ENCODE peak calls at places on chromosomes 16 and 17, in six cellular contexts. W is BE2C, Q is endothelial cell, T is AG09309, G is Caco-2, M is fibroblast of lung. B is an unnamed sample.

GRCh38 chr16:81486555-81487061 is 42.0 kb downstream of the CMIP start:
- DNase-seq in W (no peak), Q (no peak), T (peak), G (no peak), M (peak), B (no peak)

GRCh38 chr17:32976131-32976530 is 15.5 kb upstream of the SPACA3 start:
- DNase-seq in W (no peak), Q (no peak), T (no peak), G (no peak), M (no peak), B (no peak)

GRCh38 chr16:47057631-47057996 is 84.1 kb upstream of the DNAJA2 start:
- DNase-seq in W (no peak), Q (no peak), T (no peak), G (no peak), M (no peak), B (no peak)

GRCh38 chr17:75411328-75412067 is 6.0 kb upstream of the GRB2 start:
- DNase-seq in W (no peak), Q (no peak), T (no peak), G (no peak), M (no peak), B (peak)

GRCh38 chr16:89095401-89095974 is 1.8 kb downstream of the ACSF3 start:
- DNase-seq in W (no peak), Q (no peak), T (no peak), G (no peak), M (no peak), B (peak)

GRCh38 chr17:59846391-59847165 is 46.2 kb downstream of the TUBD1 start:
- DNase-seq in W (no peak), Q (no peak), T (no peak), G (peak), M (peak), B (peak)

GRCh38 chr17:41538565-41538991 is 10.5 kb upstream of the KRT19 start:
- DNase-seq in W (no peak), Q (no peak), T (no peak), G (peak), M (peak), B (no peak)

GRCh38 chr16:86458457-86458777 is 51.9 kb upstream of the FOXF1 start:
- DNase-seq in W (no peak), Q (no peak), T (no peak), G (no peak), M (no peak), B (no peak)

GRCh38 chr16:9123871-9124270 is 32.4 kb downstream of the HAPSTR1 start:
- DNase-seq in W (no peak), Q (no peak), T (no peak), G (no peak), M (peak), B (peak)

GRCh38 chr16:12079411-12079965 is 103.0 kb downstream of the SNX29 start:
- DNase-seq in W (no peak), Q (no peak), T (no peak), G (no peak), M (no peak), B (no peak)

GRCh38 chr16:10931977-10932632 is 10.2 kb downstream of the DEXI start:
- DNase-seq in W (no peak), Q (no peak), T (no peak), G (no peak), M (no peak), B (no peak)

GRCh38 chr17:17782425-17783120 is 54.2 kb downstream of the SREBF1 start:
- DNase-seq in W (no peak), Q (no peak), T (no peak), G (no peak), M (peak), B (peak)

GRCh38 chr16:72928089-72928981 is 119.6 kb downstream of the ZFHX3 start:
- DNase-seq in W (no peak), Q (no peak), T (no peak), G (no peak), M (no peak), B (no peak)

GRCh38 chr17:43832168-43832975 is 574 bp downstream of the MPP3 start:
- DNase-seq in W (peak), Q (peak), T (no peak), G (peak), M (peak), B (peak)

GRCh38 chr16:71882505-71883192 is 1.3 kb downstream of the ZNF821 start:
- DNase-seq in W (peak), Q (peak), T (no peak), G (peak), M (peak), B (peak)

GRCh38 chr16:57957396-57958392 is 13.2 kb downstream of the CNGB1 start:
- DNase-seq in W (no peak), Q (no peak), T (no peak), G (no peak), M (no peak), B (no peak)

GRCh38 chr17:34980681-34981537 is 597 bp downstream of the LIG3 start:
- DNase-seq in W (peak), Q (peak), T (peak), G (peak), M (peak), B (peak)

GRCh38 chr17:57892820-57893595 is 43.2 kb upstream of the MRPS23 start:
- DNase-seq in W (no peak), Q (no peak), T (peak), G (peak), M (peak), B (no peak)

GRCh38 chr16:16863672-16864071 is 484.7 kb downstream of the NPIPA7 start:
- DNase-seq in W (no peak), Q (no peak), T (no peak), G (no peak), M (no peak), B (no peak)

GRCh38 chr16:16867994-16868393 is 489.1 kb downstream of the NPIPA7 start:
- DNase-seq in W (no peak), Q (no peak), T (no peak), G (no peak), M (no peak), B (no peak)

GRCh38 chr16:16868727-16869126 is 489.8 kb downstream of the NPIPA7 start:
- DNase-seq in W (no peak), Q (no peak), T (no peak), G (no peak), M (no peak), B (no peak)

GRCh38 chr16:16864536-16864935 is 485.6 kb downstream of the NPIPA7 start:
- DNase-seq in W (no peak), Q (no peak), T (no peak), G (no peak), M (no peak), B (no peak)

DNA sequence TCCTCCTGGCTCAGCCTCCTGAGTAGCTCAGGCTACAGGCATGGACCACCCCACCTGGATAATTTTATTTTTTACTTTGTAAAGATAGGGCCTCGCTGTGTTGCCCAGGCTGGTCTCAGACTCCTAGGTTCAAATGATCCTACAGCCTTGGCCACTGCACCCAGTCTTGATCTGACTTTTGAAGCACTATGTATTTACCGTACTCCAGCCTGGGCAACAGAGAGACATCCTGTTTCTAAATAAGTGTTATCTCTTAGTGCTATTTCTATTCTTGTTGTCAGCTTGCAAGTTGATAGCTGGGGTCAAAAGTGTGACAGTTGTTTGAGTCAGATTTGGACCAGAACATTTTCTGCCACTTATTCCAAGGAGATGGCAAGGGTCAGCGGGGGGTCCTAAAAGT is 486.4 kb downstream of the NPIPA7 start:
- DNase-seq in W (no peak), Q (no peak), T (no peak), G (no peak), M (no peak), B (no peak)
- TF ChIP-seq CTCF in W (no peak), Q (no peak), T (no peak), G (no peak), M (no peak), B (no peak)

DNA sequence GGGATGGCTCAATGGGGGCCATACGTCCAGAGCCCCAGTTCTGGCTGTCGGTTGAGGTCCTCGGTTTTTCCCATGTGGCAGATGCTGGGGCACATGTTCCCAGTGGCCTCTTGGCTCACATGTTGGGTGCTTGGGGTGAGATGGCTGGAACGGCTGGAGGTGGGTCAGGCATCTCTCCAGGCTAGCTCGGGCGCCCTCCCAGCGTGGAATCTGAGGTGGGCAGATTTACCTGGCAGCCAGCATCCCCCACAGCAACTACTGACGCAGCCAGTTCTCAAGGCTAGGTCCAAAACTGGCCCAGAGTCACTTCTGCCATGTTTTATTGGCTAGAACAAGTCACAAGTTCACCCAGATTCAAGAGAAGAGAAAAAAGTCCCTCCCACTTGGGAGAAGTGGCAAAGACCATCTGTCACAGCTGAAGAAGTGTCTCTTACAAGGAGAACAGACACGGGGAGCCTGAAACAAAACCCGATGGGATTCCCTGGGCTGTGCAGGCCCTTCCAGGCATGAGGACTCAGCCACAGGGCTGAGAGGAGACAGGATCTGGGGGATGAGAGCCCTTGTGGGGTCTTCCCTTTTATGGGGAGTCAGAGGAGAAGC is 15.2 kb downstream of the ACE start:
- DNase-seq in W (no peak), Q (no peak), T (no peak), G (no peak), M (no peak), B (no peak)
- TF ChIP-seq CTCF in W (no peak), Q (no peak), T (no peak), G (no peak), M (no peak), B (no peak)

DNA sequence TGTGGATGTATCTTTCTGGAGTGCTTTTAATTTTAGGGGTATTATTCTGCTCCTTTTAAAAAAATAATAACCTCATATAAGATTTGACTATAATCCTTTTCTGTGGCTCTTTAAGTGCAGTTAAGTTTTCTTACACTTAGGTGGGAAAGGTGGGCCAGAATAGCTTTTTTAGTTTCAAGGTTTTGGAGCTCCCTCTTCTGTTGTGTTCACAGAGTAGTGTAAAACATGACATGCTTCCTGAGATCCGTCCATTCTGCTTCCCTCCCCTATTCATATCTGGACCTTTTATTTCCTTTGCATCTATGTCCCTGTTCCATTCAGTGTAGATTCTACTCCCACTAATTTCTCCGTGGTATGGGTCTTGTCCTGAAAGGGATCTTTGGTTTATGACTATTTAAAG is 12.8 kb downstream of the LRRC36 start:
- DNase-seq in W (no peak), Q (no peak), T (no peak), G (no peak), M (peak), B (no peak)
- TF ChIP-seq CTCF in W (peak), Q (no peak), T (peak), G (peak), M (peak), B (peak)

GRCh38 chr16:48232459-48233040 is 11.6 kb upstream of the LONP2 start:
- DNase-seq in W (no peak), Q (no peak), T (no peak), G (no peak), M (peak), B (peak)

GRCh38 chr16:48234630-48235029 is 9.5 kb upstream of the LONP2 start:
- DNase-seq in W (no peak), Q (no peak), T (no peak), G (no peak), M (no peak), B (no peak)

GRCh38 chr16:48235556-48236136 is 8.5 kb upstream of the LONP2 start:
- DNase-seq in W (no peak), Q (no peak), T (no peak), G (no peak), M (no peak), B (no peak)

GRCh38 chr16:48235058-48235555 is 9.0 kb upstream of the LONP2 start:
- DNase-seq in W (no peak), Q (no peak), T (no peak), G (no peak), M (no peak), B (no peak)

DNA sequence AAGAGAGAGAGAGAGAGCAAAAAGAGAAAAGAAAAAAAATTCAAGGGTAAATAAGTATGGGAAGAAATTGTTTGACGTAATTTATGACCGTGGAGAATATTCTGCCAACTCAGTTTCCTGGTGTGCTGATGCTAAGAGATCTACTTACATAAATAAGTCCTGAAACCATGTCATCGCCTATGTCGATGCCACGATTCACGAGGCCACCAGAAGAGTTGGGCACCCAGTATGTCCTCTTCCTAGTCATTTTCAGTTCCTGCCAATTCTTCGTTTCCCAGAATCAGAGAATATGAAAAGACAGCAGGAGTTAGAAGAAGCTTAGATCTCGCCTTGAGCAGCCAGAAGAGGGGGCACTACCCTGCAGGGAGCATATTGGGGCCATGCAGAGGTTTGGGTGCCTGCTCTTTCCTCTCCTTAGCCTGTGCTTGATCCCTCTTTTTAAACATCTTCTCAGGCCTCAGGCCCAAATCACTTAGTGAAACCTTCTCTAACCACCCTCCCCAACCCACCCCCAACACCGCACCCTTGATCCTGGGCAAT is 12.4 kb upstream of the LONP2 start:
- DNase-seq in W (peak), Q (peak), T (no peak), G (peak), M (peak), B (peak)
- TF ChIP-seq CTCF in W (peak), Q (no peak), T (peak), G (peak), M (peak), B (peak)

B was measured in activated CD8-positive, alpha-beta T cell treated with anti-CD3 and anti-CD28 coated beads for 36 hours.